ENCODE peak calls at places on chromosomes 6 and 20, in four cellular contexts. V, E, S and Q are unnamed samples.

GRCh38 chr6:137772541-137773289 is 94.3 kb upstream of the TNFAIP3 start:
- DNase-seq in V (no peak), E (no peak), S (no peak), Q (no peak)

GRCh38 chr6:158654960-158655485 is 5.2 kb downstream of the SYTL3 start:
- DNase-seq in V (no peak), E (no peak), S (no peak), Q (no peak)

GRCh38 chr6:130843575-130844320 is 16.5 kb downstream of the SMLR1 start:
- DNase-seq in V (peak), E (peak), S (peak), Q (peak)

GRCh38 chr20:17845701-17846475 is 122.7 kb downstream of the SNX5 start:
- DNase-seq in V (no peak), E (no peak), S (peak), Q (no peak)

GRCh38 chr6:85464722-85465150 is 14.9 kb downstream of the NT5E start:
- DNase-seq in V (no peak), E (peak), S (no peak), Q (no peak)

GRCh38 chr6:44054635-44055559 is 72.4 kb downstream of the MRPL14 start:
- DNase-seq in V (peak), E (no peak), S (no peak), Q (no peak)

GRCh38 chr20:41716436-41716835 is 98.3 kb upstream of the CHD6 start:
- DNase-seq in V (no peak), E (no peak), S (no peak), Q (no peak)

GRCh38 chr20:63598479-63599395 is 24.7 kb upstream of the HELZ2 start:
- DNase-seq in V (no peak), E (no peak), S (no peak), Q (no peak)

GRCh38 chr20:3667434-3668037 is 4.3 kb upstream of the GFRA4 start:
- DNase-seq in V (no peak), E (no peak), S (no peak), Q (no peak)

GRCh38 chr6:51965222-51965801 is 122.1 kb downstream of the PKHD1 start:
- DNase-seq in V (no peak), E (no peak), S (no peak), Q (no peak)

GRCh38 chr6:56843476-56844349 is 111.2 kb upstream of the BEND6 start:
- DNase-seq in V (peak), E (peak), S (peak), Q (peak)

GRCh38 chr20:14790771-14791517 is 453.5 kb upstream of the FLRT3 start:
- DNase-seq in V (no peak), E (no peak), S (no peak), Q (no peak)

GRCh38 chr20:14773486-14773885 is 436.1 kb upstream of the FLRT3 start:
- DNase-seq in V (no peak), E (no peak), S (no peak), Q (no peak)

GRCh38 chr6:20539387-20539786 is 5.1 kb downstream of the CDKAL1 start:
- DNase-seq in V (no peak), E (no peak), S (no peak), Q (no peak)

GRCh38 chr20:4227085-4227821 is 211.9 kb upstream of the RNF24 start:
- DNase-seq in V (no peak), E (no peak), S (peak), Q (no peak)

GRCh38 chr20:64261138-64261537 is 5.6 kb downstream of the PCMTD2 start:
- DNase-seq in V (peak), E (no peak), S (no peak), Q (no peak)

GRCh38 chr6:146650799-146651481 is 52.2 kb downstream of the ADGB start:
- DNase-seq in V (peak), E (no peak), S (no peak), Q (peak)
- TF ChIP-seq JUND in V (no peak), E (no peak), S (no peak), Q (no peak)

GRCh38 chr20:52461602-52462001 is 270.0 kb upstream of the ZFP64 start:
- DNase-seq in V (no peak), E (no peak), S (no peak), Q (no peak)
- TF ChIP-seq JUND in V (no peak), E (no peak), S (no peak), Q (no peak)

GRCh38 chr20:38127011-38127621 is 38.0 kb downstream of the TGM2 start:
- DNase-seq in V (no peak), E (peak), S (no peak), Q (no peak)

GRCh38 chr20:38125157-38126056 is 39.7 kb downstream of the TGM2 start:
- DNase-seq in V (no peak), E (no peak), S (peak), Q (no peak)

GRCh38 chr20:38127920-38128528 is 37.0 kb downstream of the TGM2 start:
- DNase-seq in V (no peak), E (no peak), S (no peak), Q (no peak)

GRCh38 chr20:38128691-38129090 is 36.4 kb downstream of the TGM2 start:
- DNase-seq in V (no peak), E (no peak), S (no peak), Q (no peak)

DNA sequence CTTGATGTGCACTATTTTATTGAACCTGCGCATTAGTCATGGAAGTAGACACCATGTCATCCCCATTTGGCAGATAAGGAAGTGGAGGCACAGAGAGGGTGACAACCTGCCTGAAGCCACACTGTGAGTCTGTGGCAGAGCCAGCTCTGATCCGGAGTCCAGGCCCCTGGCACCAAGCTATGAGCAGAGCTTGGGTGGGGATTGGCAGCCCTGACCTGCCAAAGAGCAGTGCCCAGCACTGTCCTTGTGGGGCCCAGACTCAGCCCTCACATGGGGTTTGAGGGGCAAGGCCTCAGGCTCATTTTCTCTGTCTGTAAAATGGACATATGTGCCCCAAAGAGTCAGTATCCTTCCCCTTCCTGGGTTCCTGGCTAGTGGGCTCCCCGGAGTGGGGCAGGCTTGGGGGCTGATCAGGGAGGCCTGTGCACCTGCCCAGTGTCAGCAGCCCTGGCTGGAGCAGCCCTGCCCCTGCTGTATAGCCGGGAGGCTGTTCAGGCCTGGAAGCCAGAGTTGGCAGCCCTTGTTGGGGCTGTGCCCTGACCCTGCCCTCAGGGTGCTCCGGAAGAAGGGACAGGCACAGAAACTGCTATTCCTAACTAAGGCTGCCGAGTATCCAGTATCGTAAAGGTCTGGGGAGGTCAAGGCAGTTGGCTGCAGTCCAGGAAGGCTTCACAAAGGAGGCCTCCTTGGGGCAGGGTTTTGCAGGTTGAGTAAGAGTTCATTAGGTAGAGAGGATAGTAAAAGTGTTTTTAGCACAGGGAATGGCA is 38.7 kb downstream of the TGM2 start:
- DNase-seq in V (no peak), E (no peak), S (no peak), Q (no peak)
- TF ChIP-seq JUND in V (no peak), E (no peak), S (no peak), Q (no peak)

DNA sequence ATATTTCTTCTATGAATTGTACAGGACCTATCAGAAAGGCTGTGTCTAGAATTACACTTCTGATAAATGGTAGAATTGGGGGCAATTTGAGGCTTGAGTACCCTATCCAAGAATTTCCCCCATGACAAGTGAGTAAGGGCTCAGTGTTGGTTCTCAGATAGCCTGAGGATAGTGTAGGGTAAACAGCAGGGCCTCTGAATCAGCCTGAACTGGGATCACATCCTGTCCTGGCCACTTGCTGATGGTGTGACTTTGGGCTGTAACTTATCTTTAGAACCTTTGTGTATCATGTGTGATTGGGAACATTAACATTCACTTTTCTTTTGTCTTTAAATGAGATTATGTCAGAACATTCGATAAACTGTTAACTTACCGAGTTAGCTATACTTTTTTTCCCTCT is 151.0 kb downstream of the CLIC5 start:
- DNase-seq in V (no peak), E (no peak), S (no peak), Q (no peak)
- TF ChIP-seq JUND in V (no peak), E (no peak), S (no peak), Q (no peak)

DNA sequence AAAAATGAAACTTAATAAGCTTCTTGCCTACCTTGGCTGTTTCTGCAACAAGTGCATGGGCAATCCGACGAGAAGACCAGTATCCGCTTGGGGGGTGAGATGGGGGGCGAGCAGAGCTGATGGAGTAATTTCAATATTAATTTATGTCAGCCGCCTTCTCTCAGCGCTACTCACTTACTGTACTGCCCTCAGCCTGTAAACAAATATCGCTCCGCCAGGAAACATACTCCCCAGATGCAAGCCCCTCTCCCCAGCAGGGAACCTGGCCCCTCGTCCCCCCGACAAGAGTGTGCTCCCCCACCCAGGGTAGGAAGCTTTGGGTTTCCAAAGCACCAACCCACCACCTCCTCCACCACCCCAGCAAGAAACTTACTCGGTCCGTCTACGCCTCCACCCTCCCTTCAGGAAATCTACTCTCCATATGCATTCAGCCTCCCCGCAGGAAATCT is 556 bp downstream of the TRERF1 start:
- DNase-seq in V (no peak), E (no peak), S (no peak), Q (no peak)
- TF ChIP-seq JUND in V (no peak), E (no peak), S (no peak), Q (no peak)

GRCh38 chr20:22824077-22824476 is 211.0 kb upstream of the SSTR4 start:
- DNase-seq in V (no peak), E (no peak), S (no peak), Q (no peak)

GRCh38 chr20:22825546-22825945 is 209.6 kb upstream of the SSTR4 start:
- DNase-seq in V (no peak), E (no peak), S (no peak), Q (no peak)

GRCh38 chr20:22827916-22828315 is 207.2 kb upstream of the SSTR4 start:
- DNase-seq in V (no peak), E (no peak), S (no peak), Q (no peak)

GRCh38 chr20:22825076-22825475 is 210.0 kb upstream of the SSTR4 start:
- DNase-seq in V (no peak), E (no peak), S (no peak), Q (no peak)

DNA sequence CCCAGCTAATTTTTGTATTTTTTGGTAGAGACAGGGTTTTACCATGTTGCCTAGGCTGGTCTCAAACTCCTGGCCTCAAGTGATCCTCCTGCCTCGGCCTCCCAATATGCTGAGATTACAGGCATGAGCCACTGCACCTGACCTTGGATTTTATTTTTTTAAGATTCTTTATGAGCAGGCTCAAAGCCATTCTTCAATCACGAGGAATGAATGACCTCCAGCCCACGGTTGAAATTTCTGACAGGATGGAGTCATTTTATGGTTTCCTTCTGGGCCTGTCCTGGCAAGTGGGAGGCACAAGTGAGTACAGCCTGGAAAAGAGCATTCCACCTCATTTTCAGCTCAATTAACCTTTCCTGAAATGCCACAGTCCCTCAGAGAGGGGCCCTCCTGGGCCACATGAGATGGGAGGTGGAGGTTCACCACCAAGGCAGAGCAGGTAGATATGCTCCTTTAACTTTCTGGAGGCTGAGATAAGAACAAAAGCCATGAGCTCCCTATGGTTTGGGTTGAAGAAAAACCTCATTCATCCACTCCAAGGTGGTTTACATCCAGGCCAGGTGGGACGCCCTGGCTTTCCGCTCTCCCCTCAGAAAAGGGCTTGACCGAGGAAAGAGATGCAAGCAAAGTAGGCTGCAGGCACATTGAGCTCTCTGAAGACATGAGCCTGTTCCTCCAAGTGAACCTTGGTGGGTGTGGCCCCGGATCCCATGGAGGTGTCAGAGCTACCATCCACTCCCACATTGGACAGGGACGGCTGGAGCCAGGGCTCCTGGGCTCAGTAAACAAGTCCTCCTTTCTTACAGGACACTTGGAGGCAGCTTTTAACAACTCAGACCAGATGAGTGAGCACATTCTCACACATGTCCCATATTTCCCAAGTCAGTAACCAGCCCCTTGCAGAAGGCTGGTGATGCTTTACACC is 208.5 kb upstream of the SSTR4 start:
- DNase-seq in V (no peak), E (no peak), S (no peak), Q (no peak)
- TF ChIP-seq JUND in V (no peak), E (no peak), S (no peak), Q (no peak)